ENCODE peak calls at places on chromosomes 13 and 19, in five cellular contexts. W is tibial artery, Z is adrenal gland, O is type B pancreatic cell, C is nephron progenitor cell. R is an unnamed sample.

GRCh38 chr19:39971380-39971841 is 446 bp downstream of the PSMC4 start:
- DNase-seq in W (no peak), Z (no peak), O (no peak), C (peak; percentile 56), R (no peak)

GRCh38 chr13:111602874-111603273 is 282.4 kb downstream of the TEX29 start:
- DNase-seq in W (no peak), Z (no peak), O (no peak), C (no peak), R (no peak)

GRCh38 chr19:43784981-43785808 is 4.4 kb upstream of the KCNN4 start:
- DNase-seq in W (no peak), Z (peak; percentile 78), O (no peak), C (peak; percentile 61), R (peak; percentile 88)

GRCh38 chr13:91228940-91229339 is 118.5 kb upstream of the MIR17HG start:
- DNase-seq in W (no peak), Z (no peak), O (no peak), C (no peak), R (no peak)

GRCh38 chr13:76917096-76917495 is 30.9 kb upstream of the KCTD12 start:
- DNase-seq in W (no peak), Z (no peak), O (no peak), C (no peak), R (no peak)

GRCh38 chr13:47904891-47905290 is 96.2 kb downstream of the SUCLA2 start:
- DNase-seq in W (no peak), Z (no peak), O (no peak), C (no peak), R (no peak)

GRCh38 chr19:52527954-52528326 is 472 bp downstream of the ZNF808 start:
- DNase-seq in W (no peak), Z (peak; percentile 17), O (no peak), C (peak; percentile 45), R (peak; percentile 2)

GRCh38 chr13:73063166-73063565 is 4.4 kb downstream of the KLF5 start:
- DNase-seq in W (no peak), Z (no peak), O (no peak), C (no peak), R (no peak)

GRCh38 chr13:95212962-95213850 is 88.0 kb downstream of the ABCC4 start:
- DNase-seq in W (no peak), Z (no peak), O (no peak), C (no peak), R (no peak)

GRCh38 chr13:113406321-113407102 is 42.6 kb upstream of the GRTP1 start:
- DNase-seq in W (no peak), Z (no peak), O (peak; percentile 70), C (no peak), R (no peak)

GRCh38 chr13:85099245-85099644 is 700.0 kb downstream of the SLITRK6 start:
- DNase-seq in W (no peak), Z (no peak), O (no peak), C (no peak), R (no peak)

GRCh38 chr13:96963786-96964475 is 30.3 kb downstream of the OXGR1 start:
- DNase-seq in W (no peak), Z (no peak), O (no peak), C (no peak), R (no peak)
- TF ChIP-seq CTCF in W (no peak), Z (no peak), O (no peak), C (no peak), R (no peak)

GRCh38 chr13:20354722-20355121 is 122.6 kb upstream of the GJB6 start:
- DNase-seq in W (no peak), Z (no peak), O (no peak), C (no peak), R (no peak)

GRCh38 chr13:20350819-20351218 is 118.7 kb upstream of the GJB6 start:
- DNase-seq in W (no peak), Z (no peak), O (no peak), C (no peak), R (no peak)

GRCh38 chr13:20356437-20356836 is 124.3 kb upstream of the GJB6 start:
- DNase-seq in W (no peak), Z (no peak), O (no peak), C (peak; percentile 30), R (no peak)

GRCh38 chr13:20351279-20352022 is 119.3 kb upstream of the GJB6 start:
- DNase-seq in W (no peak), Z (no peak), O (no peak), C (no peak), R (no peak)

DNA sequence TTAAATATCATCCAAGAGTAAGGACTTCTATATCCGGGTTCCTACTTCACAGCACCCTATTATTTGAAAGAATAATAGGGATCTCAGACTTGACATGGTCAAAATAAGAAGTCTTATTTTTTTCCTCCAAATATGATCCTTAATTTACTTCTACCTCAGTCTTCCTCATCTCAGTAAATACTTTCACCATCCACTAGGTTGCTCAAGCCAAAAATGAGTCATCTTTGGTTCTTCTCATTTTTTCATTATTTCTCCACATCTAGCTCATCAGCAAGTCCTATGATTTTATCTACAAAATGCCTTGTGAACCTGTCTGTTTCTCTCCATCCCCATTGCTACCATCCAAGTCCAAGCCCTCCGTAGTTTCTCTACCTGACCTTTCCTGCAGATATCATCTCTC is 121.9 kb upstream of the GJB6 start:
- DNase-seq in W (no peak), Z (no peak), O (no peak), C (no peak), R (no peak)
- TF ChIP-seq CTCF in W (no peak), Z (peak; percentile 3), O (no peak), C (no peak), R (no peak)

GRCh38 chr19:3575260-3575741 is 2.6 kb downstream of the HMG20B start:
- DNase-seq in W (no peak), Z (no peak), O (no peak), C (peak; percentile 45), R (peak; percentile 73)
- TF ChIP-seq CTCF in W (no peak), Z (no peak), O (peak; percentile 60), C (no peak), R (peak; percentile 63)

DNA sequence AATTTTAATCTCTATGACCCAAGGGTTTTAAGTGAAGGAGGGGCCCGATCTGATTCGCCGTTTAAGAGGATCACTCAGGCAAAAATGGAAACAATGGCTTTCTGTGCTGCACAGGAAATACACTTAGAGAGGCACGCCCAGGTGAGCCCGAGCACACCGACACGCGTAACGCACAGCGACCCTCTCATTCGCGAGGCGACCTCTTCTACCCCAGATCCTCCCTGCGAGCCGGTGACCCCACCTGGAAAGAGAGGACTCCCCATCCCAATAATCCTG is 216 bp downstream of the SH2D3A start:
- DNase-seq in W (no peak), Z (no peak), O (no peak), C (no peak), R (peak; percentile 72)
- TF ChIP-seq CTCF in W (no peak), Z (no peak), O (no peak), C (no peak), R (no peak)

GRCh38 chr19:45589768-45590167 is 5.2 kb upstream of the OPA3 start:
- DNase-seq in W (no peak), Z (no peak), O (no peak), C (no peak), R (no peak)

GRCh38 chr19:45592366-45592765 is 7.8 kb upstream of the OPA3 start:
- DNase-seq in W (no peak), Z (no peak), O (no peak), C (no peak), R (no peak)

GRCh38 chr19:45591638-45592005 is 7.0 kb upstream of the OPA3 start:
- DNase-seq in W (no peak), Z (no peak), O (no peak), C (no peak), R (no peak)

GRCh38 chr19:45590300-45591003 is 5.8 kb upstream of the OPA3 start:
- DNase-seq in W (no peak), Z (no peak), O (no peak), C (no peak), R (no peak)

GRCh38 chr19:45591004-45591637 is 6.5 kb upstream of the OPA3 start:
- DNase-seq in W (no peak), Z (peak; percentile 46), O (no peak), C (peak; percentile 67), R (peak; percentile 66)
- TF ChIP-seq CTCF in W (no peak), Z (peak; percentile 29), O (peak; percentile 51), C (peak; percentile 33), R (peak; percentile 45)

GRCh38 chr19:16928916-16929315 is 40.1 kb downstream of the F2RL3 start:
- DNase-seq in W (no peak), Z (no peak), O (no peak), C (no peak), R (no peak)
- TF ChIP-seq CTCF in W (no peak), Z (no peak), O (no peak), C (no peak), R (no peak)

GRCh38 chr19:7363225-7363624 is 14.5 kb downstream of the ARHGEF18 start:
- DNase-seq in W (no peak), Z (no peak), O (no peak), C (no peak), R (no peak)

GRCh38 chr19:7371001-7371400 is 22.3 kb downstream of the ARHGEF18 start:
- DNase-seq in W (no peak), Z (no peak), O (no peak), C (no peak), R (no peak)

GRCh38 chr19:7370546-7370945 is 21.8 kb downstream of the ARHGEF18 start:
- DNase-seq in W (no peak), Z (no peak), O (no peak), C (no peak), R (no peak)

GRCh38 chr19:7368456-7368855 is 19.7 kb downstream of the ARHGEF18 start:
- DNase-seq in W (no peak), Z (no peak), O (no peak), C (no peak), R (no peak)

DNA sequence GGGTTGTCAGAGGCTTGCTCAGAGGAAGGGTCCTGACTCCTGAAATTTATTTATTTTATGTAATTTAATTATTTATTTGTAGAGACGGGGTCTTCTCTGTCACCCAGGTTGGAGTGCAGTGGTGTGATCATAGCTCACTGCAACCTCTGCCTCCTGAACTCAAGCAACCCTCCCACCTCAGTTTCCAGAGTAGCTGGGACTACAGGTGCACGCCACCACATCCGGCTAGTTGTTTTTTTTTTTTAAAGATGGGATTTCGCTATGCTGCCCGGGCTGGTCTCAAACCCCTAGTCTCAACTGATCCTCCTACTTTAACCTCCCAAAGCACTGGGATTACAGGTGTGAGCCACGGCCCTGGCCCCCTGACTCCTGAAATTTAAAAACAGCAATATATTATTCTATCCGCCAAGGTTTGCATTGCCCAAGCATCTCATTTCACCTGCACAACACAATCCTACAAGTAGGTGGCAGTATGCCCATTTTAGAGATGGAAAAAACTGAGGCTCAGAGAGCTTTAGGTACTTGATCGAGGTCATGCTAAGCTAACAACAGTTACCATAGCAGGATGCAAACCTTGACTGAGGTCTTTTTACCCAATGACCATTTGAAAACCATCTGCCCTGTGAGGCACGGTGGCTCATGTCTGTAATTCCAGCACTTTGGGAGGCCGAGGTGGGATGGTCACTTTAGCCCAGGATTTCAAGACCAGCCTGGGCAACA is 18.1 kb downstream of the ARHGEF18 start:
- DNase-seq in W (no peak), Z (no peak), O (no peak), C (no peak), R (peak; percentile 79)
- TF ChIP-seq CTCF in W (peak; percentile 23), Z (peak; percentile 13), O (peak; percentile 58), C (no peak), R (peak; percentile 73)